ENCODE peak calls at places on chromosome 11, in nine cellular contexts. One of them, this sample, is unnamed.
A peak's percentile ranks its signal among the peaks of the same experiment; 100 is the strongest.

GRCh38 chr11:6472934-6473333 is 807 bp downstream of the TRIM3 start:
- DNase-seq in AG04450: no peak
- DNase-seq in tibial nerve: no peak
- DNase-seq in colonic mucosa: no peak
- DNase-seq in CD8-positive, alpha-beta T cell: no peak
- DNase-seq in HFF-Myc: no peak
- DNase-seq in K562: no peak
- DNase-seq in brain microvascular endothelial cell: no peak
- DNase-seq in mammary epithelial cell: no peak
- DNase-seq in this sample: no peak

GRCh38 chr11:125379565-125380343 is 116.3 kb downstream of the FEZ1 start:
- DNase-seq in brain microvascular endothelial cell: no peak
- DNase-seq in AG04450: no peak
- DNase-seq in colonic mucosa: no peak
- DNase-seq in tibial nerve: no peak
- DNase-seq in K562: no peak
- DNase-seq in CD8-positive, alpha-beta T cell: no peak
- DNase-seq in mammary epithelial cell: no peak
- DNase-seq in HFF-Myc: no peak
- DNase-seq in this sample: no peak

GRCh38 chr11:123429851-123430735 is at the start of gene GRAMD1B:
- DNase-seq in mammary epithelial cell: no peak
- DNase-seq in tibial nerve: no peak
- DNase-seq in brain microvascular endothelial cell: peak; percentile 66
- DNase-seq in HFF-Myc: no peak
- DNase-seq in CD8-positive, alpha-beta T cell: peak; percentile 84
- DNase-seq in AG04450: peak; percentile 30
- DNase-seq in colonic mucosa: peak; percentile 38
- DNase-seq in K562: no peak
- DNase-seq in this sample: no peak

GRCh38 chr11:36564376-36565032 is 3.3 kb upstream of the RAG1 start:
- DNase-seq in tibial nerve: no peak
- DNase-seq in brain microvascular endothelial cell: peak; percentile 53
- DNase-seq in mammary epithelial cell: peak; percentile 38
- DNase-seq in K562: peak; percentile 18
- DNase-seq in CD8-positive, alpha-beta T cell: peak; percentile 42
- DNase-seq in HFF-Myc: peak; percentile 25
- DNase-seq in AG04450: peak; percentile 11
- DNase-seq in colonic mucosa: peak; percentile 50
- DNase-seq in this sample: no peak

GRCh38 chr11:69280994-69281393 is 13.0 kb upstream of the MYEOV start:
- DNase-seq in tibial nerve: no peak
- DNase-seq in AG04450: no peak
- DNase-seq in mammary epithelial cell: peak; percentile 96
- DNase-seq in HFF-Myc: no peak
- DNase-seq in brain microvascular endothelial cell: peak; percentile 85
- DNase-seq in K562: no peak
- DNase-seq in colonic mucosa: no peak
- DNase-seq in CD8-positive, alpha-beta T cell: no peak
- DNase-seq in this sample: no peak

GRCh38 chr11:7582338-7582985 is 68.7 kb downstream of the PPFIBP2 start:
- DNase-seq in tibial nerve: no peak
- DNase-seq in AG04450: no peak
- DNase-seq in brain microvascular endothelial cell: no peak
- DNase-seq in HFF-Myc: no peak
- DNase-seq in K562: no peak
- DNase-seq in mammary epithelial cell: no peak
- DNase-seq in colonic mucosa: no peak
- DNase-seq in CD8-positive, alpha-beta T cell: no peak
- DNase-seq in this sample: no peak

GRCh38 chr11:76287227-76287626 is 80.9 kb upstream of the WNT11 start:
- DNase-seq in brain microvascular endothelial cell: no peak
- DNase-seq in tibial nerve: no peak
- DNase-seq in colonic mucosa: no peak
- DNase-seq in HFF-Myc: no peak
- DNase-seq in AG04450: no peak
- DNase-seq in CD8-positive, alpha-beta T cell: no peak
- DNase-seq in mammary epithelial cell: no peak
- DNase-seq in K562: no peak
- DNase-seq in this sample: no peak

GRCh38 chr11:69911310-69912160 is 92.3 kb upstream of the FGF3 start:
- DNase-seq in CD8-positive, alpha-beta T cell: no peak
- DNase-seq in HFF-Myc: no peak
- DNase-seq in K562: no peak
- DNase-seq in colonic mucosa: no peak
- DNase-seq in brain microvascular endothelial cell: no peak
- DNase-seq in tibial nerve: no peak
- DNase-seq in mammary epithelial cell: no peak
- DNase-seq in AG04450: no peak
- DNase-seq in this sample: no peak

GRCh38 chr11:67437082-67437821 is at the start of gene PTPRCAP:
- DNase-seq in K562: peak; percentile 61
- DNase-seq in HFF-Myc: no peak
- DNase-seq in tibial nerve: no peak
- DNase-seq in brain microvascular endothelial cell: no peak
- DNase-seq in colonic mucosa: no peak
- DNase-seq in CD8-positive, alpha-beta T cell: peak; percentile 88
- DNase-seq in AG04450: no peak
- DNase-seq in mammary epithelial cell: no peak
- DNase-seq in this sample: no peak

GRCh38 chr11:93536346-93536871 is 6.8 kb downstream of the SMCO4 start:
- DNase-seq in K562: no peak
- DNase-seq in colonic mucosa: no peak
- DNase-seq in brain microvascular endothelial cell: no peak
- DNase-seq in HFF-Myc: no peak
- DNase-seq in AG04450: no peak
- DNase-seq in CD8-positive, alpha-beta T cell: no peak
- DNase-seq in tibial nerve: no peak
- DNase-seq in mammary epithelial cell: no peak
- DNase-seq in this sample: no peak

GRCh38 chr11:93540337-93540736 is 2.9 kb downstream of the SMCO4 start:
- DNase-seq in HFF-Myc: no peak
- DNase-seq in K562: no peak
- DNase-seq in mammary epithelial cell: no peak
- DNase-seq in brain microvascular endothelial cell: no peak
- DNase-seq in CD8-positive, alpha-beta T cell: no peak
- DNase-seq in colonic mucosa: no peak
- DNase-seq in AG04450: no peak
- DNase-seq in tibial nerve: no peak
- DNase-seq in this sample: no peak

GRCh38 chr11:93541154-93541553 is 2.0 kb downstream of the SMCO4 start:
- DNase-seq in colonic mucosa: no peak
- DNase-seq in brain microvascular endothelial cell: no peak
- DNase-seq in AG04450: no peak
- DNase-seq in CD8-positive, alpha-beta T cell: no peak
- DNase-seq in tibial nerve: no peak
- DNase-seq in HFF-Myc: no peak
- DNase-seq in K562: no peak
- DNase-seq in mammary epithelial cell: no peak
- DNase-seq in this sample: no peak

GRCh38 chr11:93537767-93538261 is 5.4 kb downstream of the SMCO4 start:
- DNase-seq in brain microvascular endothelial cell: no peak
- DNase-seq in CD8-positive, alpha-beta T cell: no peak
- DNase-seq in tibial nerve: no peak
- DNase-seq in colonic mucosa: no peak
- DNase-seq in HFF-Myc: no peak
- DNase-seq in mammary epithelial cell: peak; percentile 26
- DNase-seq in K562: no peak
- DNase-seq in AG04450: no peak
- DNase-seq in this sample: no peak

DNA sequence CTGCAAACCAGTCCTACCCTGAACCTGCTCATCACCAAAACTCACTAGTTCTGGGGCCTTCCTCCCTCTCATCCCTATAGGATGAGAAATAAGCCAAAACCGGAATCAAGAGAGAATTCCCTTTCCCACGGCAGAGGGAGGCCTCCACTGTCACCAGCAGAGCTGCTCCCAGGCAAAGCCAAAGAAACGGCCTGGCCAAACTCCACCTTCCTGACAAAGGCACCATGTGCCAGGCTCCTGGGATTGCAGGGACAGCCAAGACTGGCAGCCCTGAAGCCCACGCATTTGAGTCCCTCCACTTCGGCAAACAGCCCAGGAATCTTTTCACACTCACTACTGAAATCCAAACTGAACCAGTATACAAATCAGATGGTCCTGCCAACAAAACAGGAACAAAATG is 6.2 kb downstream of the SMCO4 start:
- DNase-seq in colonic mucosa: no peak
- DNase-seq in HFF-Myc: no peak
- DNase-seq in K562: no peak
- DNase-seq in brain microvascular endothelial cell: no peak
- DNase-seq in AG04450: no peak
- DNase-seq in CD8-positive, alpha-beta T cell: no peak
- DNase-seq in mammary epithelial cell: no peak
- DNase-seq in tibial nerve: no peak
- DNase-seq in this sample: no peak
- H3K4me3 ChIP-seq in colonic mucosa: no peak overlapping the region
- H3K4me3 ChIP-seq in HFF-Myc: no peak overlapping the region
- H3K4me3 ChIP-seq in K562: no peak overlapping the region
- H3K4me3 ChIP-seq in brain microvascular endothelial cell: no peak overlapping the region
- H3K4me3 ChIP-seq in AG04450: no peak overlapping the region
- H3K4me3 ChIP-seq in CD8-positive, alpha-beta T cell: no peak overlapping the region
- H3K4me3 ChIP-seq in mammary epithelial cell: no peak overlapping the region
- H3K4me3 ChIP-seq in tibial nerve: no peak overlapping the region
- H3K4me3 ChIP-seq in this sample: no peak overlapping the region

GRCh38 chr11:91773090-91773489 is 451.5 kb upstream of the FAT3 start:
- DNase-seq in AG04450: no peak
- DNase-seq in brain microvascular endothelial cell: no peak
- DNase-seq in CD8-positive, alpha-beta T cell: no peak
- DNase-seq in HFF-Myc: no peak
- DNase-seq in colonic mucosa: no peak
- DNase-seq in tibial nerve: no peak
- DNase-seq in K562: no peak
- DNase-seq in mammary epithelial cell: no peak
- DNase-seq in this sample: no peak
- TF ChIP-seq CTCF in AG04450: no peak
- TF ChIP-seq CTCF in brain microvascular endothelial cell: no peak
- TF ChIP-seq CTCF in CD8-positive, alpha-beta T cell: no peak
- TF ChIP-seq CTCF in HFF-Myc: peak; percentile 3
- TF ChIP-seq CTCF in colonic mucosa: no peak
- TF ChIP-seq CTCF in tibial nerve: no peak
- TF ChIP-seq CTCF in K562: peak; percentile 32
- TF ChIP-seq CTCF in mammary epithelial cell: no peak
- TF ChIP-seq CTCF in this sample: no peak

DNA sequence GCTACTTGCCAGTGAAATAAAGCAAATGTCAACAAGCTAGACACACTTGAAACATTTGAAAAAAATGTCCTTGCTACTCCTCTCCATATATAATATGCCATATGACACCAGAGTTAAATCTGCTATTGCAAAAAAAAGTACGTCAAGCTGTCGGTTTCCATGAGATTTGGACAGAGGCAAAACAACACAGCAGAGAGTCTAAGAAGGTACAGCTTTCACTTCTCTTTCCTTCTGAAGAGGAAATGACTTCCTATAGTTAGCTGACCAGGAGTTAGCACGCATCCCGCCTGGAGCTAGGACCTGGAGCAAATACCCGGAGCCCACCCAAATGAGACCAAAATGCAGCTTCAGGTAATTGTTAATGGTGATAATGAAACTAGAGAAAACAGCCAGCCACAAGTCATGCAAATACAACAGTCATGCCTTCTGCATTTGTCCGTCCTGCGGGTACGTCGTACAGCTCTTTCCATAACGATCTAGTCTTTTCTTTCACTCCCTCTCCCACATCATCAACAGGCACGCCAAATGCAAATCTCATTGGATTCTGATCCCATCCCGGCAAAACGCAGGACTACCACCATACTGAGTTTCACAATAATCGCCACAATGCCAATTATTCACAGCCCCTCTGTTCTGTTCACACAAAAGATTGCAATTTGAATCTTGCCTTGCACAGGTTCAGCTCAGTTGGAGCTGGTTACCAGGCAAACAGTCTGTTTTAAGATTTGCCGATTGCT is 395.0 kb upstream of the CCDC90B start:
- DNase-seq in CD8-positive, alpha-beta T cell: no peak
- DNase-seq in brain microvascular endothelial cell: no peak
- DNase-seq in tibial nerve: no peak
- DNase-seq in AG04450: no peak
- DNase-seq in mammary epithelial cell: peak; percentile 6
- DNase-seq in HFF-Myc: no peak
- DNase-seq in K562: no peak
- DNase-seq in colonic mucosa: no peak
- DNase-seq in this sample: no peak
- H3K4me3 ChIP-seq in CD8-positive, alpha-beta T cell: no peak overlapping the region
- H3K4me3 ChIP-seq in brain microvascular endothelial cell: no peak overlapping the region
- H3K4me3 ChIP-seq in tibial nerve: peak overlapping the region; percentile 25
- H3K4me3 ChIP-seq in AG04450: no peak overlapping the region
- H3K4me3 ChIP-seq in mammary epithelial cell: no peak overlapping the region
- H3K4me3 ChIP-seq in HFF-Myc: no peak overlapping the region
- H3K4me3 ChIP-seq in K562: no peak overlapping the region
- H3K4me3 ChIP-seq in colonic mucosa: no peak overlapping the region
- H3K4me3 ChIP-seq in this sample: peak overlapping the region; percentile 47

GRCh38 chr11:61125310-61125684 is 23.0 kb downstream of the CD5 start:
- DNase-seq in mammary epithelial cell: no peak
- DNase-seq in CD8-positive, alpha-beta T cell: no peak
- DNase-seq in colonic mucosa: no peak
- DNase-seq in K562: no peak
- DNase-seq in HFF-Myc: no peak
- DNase-seq in brain microvascular endothelial cell: no peak
- DNase-seq in AG04450: no peak
- DNase-seq in tibial nerve: no peak
- DNase-seq in this sample: no peak

GRCh38 chr11:61127991-61128390 is 25.7 kb downstream of the CD5 start:
- DNase-seq in tibial nerve: no peak
- DNase-seq in HFF-Myc: no peak
- DNase-seq in K562: no peak
- DNase-seq in CD8-positive, alpha-beta T cell: no peak
- DNase-seq in AG04450: no peak
- DNase-seq in colonic mucosa: no peak
- DNase-seq in mammary epithelial cell: no peak
- DNase-seq in brain microvascular endothelial cell: no peak
- DNase-seq in this sample: no peak

GRCh38 chr11:61124574-61125309 is 22.5 kb downstream of the CD5 start:
- DNase-seq in colonic mucosa: no peak
- DNase-seq in CD8-positive, alpha-beta T cell: no peak
- DNase-seq in HFF-Myc: no peak
- DNase-seq in mammary epithelial cell: no peak
- DNase-seq in brain microvascular endothelial cell: no peak
- DNase-seq in tibial nerve: no peak
- DNase-seq in K562: no peak
- DNase-seq in AG04450: no peak
- DNase-seq in this sample: no peak

GRCh38 chr11:61123775-61124571 is 21.7 kb downstream of the CD5 start:
- DNase-seq in HFF-Myc: no peak
- DNase-seq in AG04450: no peak
- DNase-seq in brain microvascular endothelial cell: no peak
- DNase-seq in tibial nerve: no peak
- DNase-seq in mammary epithelial cell: no peak
- DNase-seq in CD8-positive, alpha-beta T cell: no peak
- DNase-seq in colonic mucosa: no peak
- DNase-seq in K562: no peak
- DNase-seq in this sample: no peak

DNA sequence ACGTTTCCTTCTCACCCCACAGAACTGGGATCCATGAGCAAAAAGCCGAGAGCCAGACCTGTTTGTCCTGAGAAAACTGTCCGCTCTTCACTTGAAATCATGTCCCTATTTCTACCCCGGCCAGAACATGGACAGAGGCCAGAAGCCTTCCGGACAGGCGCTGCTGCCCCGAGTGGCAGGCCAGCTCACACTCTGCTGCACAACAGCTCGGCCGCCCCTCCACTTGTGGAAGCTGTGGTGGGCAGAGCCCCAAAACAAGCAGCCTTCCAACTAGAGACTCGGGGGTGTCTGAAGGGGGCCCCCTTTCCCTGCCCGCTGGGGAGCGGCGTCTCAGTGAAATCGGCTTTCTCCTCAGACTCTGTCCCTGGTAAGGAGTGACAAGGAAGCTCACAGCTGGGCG is 24.0 kb downstream of the CD5 start:
- DNase-seq in K562: no peak
- DNase-seq in tibial nerve: peak; percentile 33
- DNase-seq in AG04450: no peak
- DNase-seq in brain microvascular endothelial cell: no peak
- DNase-seq in CD8-positive, alpha-beta T cell: no peak
- DNase-seq in colonic mucosa: no peak
- DNase-seq in mammary epithelial cell: no peak
- DNase-seq in HFF-Myc: no peak
- DNase-seq in this sample: no peak
- TF ChIP-seq CTCF in K562: no peak
- TF ChIP-seq CTCF in tibial nerve: peak; percentile 23
- TF ChIP-seq CTCF in AG04450: no peak
- TF ChIP-seq CTCF in brain microvascular endothelial cell: peak; percentile 38
- TF ChIP-seq CTCF in CD8-positive, alpha-beta T cell: no peak
- TF ChIP-seq CTCF in colonic mucosa: no peak
- TF ChIP-seq CTCF in mammary epithelial cell: no peak
- TF ChIP-seq CTCF in HFF-Myc: no peak
- TF ChIP-seq CTCF in this sample: no peak

This sample was measured in GM12864.